ENCODE peak calls at places on chromosomes 3 and 15, in five cellular contexts. K is EL, D is HTR-8/SVneo, Y is fibroblast of the aortic adventitia, L is memory B cell. Q is an unnamed sample.

GRCh38 chr3:87161486-87161885 is 65.6 kb upstream of the CHMP2B start:
- DNase-seq in L (no peak), K (no peak), D (no peak), Y (no peak), Q (no peak)

GRCh38 chr15:90230071-90230494 is 3.7 kb downstream of the CIB1 start:
- DNase-seq in Y (no peak), D (no peak), L (no peak), K (no peak), Q (no peak)

GRCh38 chr3:177835917-177836316 is 638.6 kb upstream of the TBL1XR1 start:
- DNase-seq in L (no peak), D (no peak), Y (peak; percentile 98), K (peak; percentile 95), Q (no peak)

GRCh38 chr15:44327578-44327977 is 39.1 kb downstream of the GOLM2 start:
- DNase-seq in D (no peak), L (no peak), Y (no peak), K (no peak), Q (no peak)

GRCh38 chr15:58701376-58701775 is 48.1 kb downstream of the ADAM10 start:
- DNase-seq in Y (no peak), K (no peak), L (no peak), D (no peak), Q (no peak)

GRCh38 chr3:119628390-119628789 is 30.7 kb downstream of the PLA1A start:
- DNase-seq in D (no peak), L (peak; percentile 63), Y (no peak), K (no peak), Q (peak; percentile 28)

GRCh38 chr3:43036621-43037331 is 57.7 kb downstream of the GASK1A start:
- DNase-seq in L (no peak), D (no peak), Y (no peak), K (no peak), Q (no peak)

GRCh38 chr3:137263982-137264777 is 306.4 kb downstream of the IL20RB start:
- DNase-seq in Y (no peak), K (no peak), L (no peak), D (no peak), Q (no peak)

GRCh38 chr15:74314897-74315438 is 52.5 kb downstream of the CYP11A1 start:
- DNase-seq in L (no peak), D (no peak), K (no peak), Y (peak; percentile 54), Q (no peak)

GRCh38 chr3:146160964-146161724 is at the start of gene PLOD2:
- DNase-seq in K (peak; percentile 97), D (peak; percentile 33), L (no peak), Y (peak; percentile 89), Q (no peak)

GRCh38 chr15:27088584-27089232 is 117.7 kb downstream of the GABRG3 start:
- DNase-seq in L (no peak), D (no peak), Y (no peak), K (no peak), Q (no peak)

GRCh38 chr3:55555866-55556621 is 68.9 kb upstream of the WNT5A start:
- DNase-seq in D (no peak), L (no peak), Y (peak; percentile 8), K (no peak), Q (no peak)

GRCh38 chr3:76864375-76864774 is 175.5 kb upstream of the ROBO2 start:
- DNase-seq in Y (no peak), K (no peak), D (no peak), L (no peak), Q (no peak)

GRCh38 chr3:61719278-61719977 is 158.1 kb downstream of the PTPRG start:
- DNase-seq in Y (no peak), L (no peak), K (no peak), D (no peak), Q (no peak)

GRCh38 chr15:101702077-101702476 is 22.2 kb downstream of the TARS3 start:
- DNase-seq in K (no peak), L (no peak), D (no peak), Y (no peak), Q (no peak)

GRCh38 chr3:112984485-112984884 is 6.3 kb upstream of the GTPBP8 start:
- DNase-seq in L (no peak), D (no peak), Y (no peak), K (no peak), Q (no peak)

GRCh38 chr3:127132876-127133275 is 60.1 kb upstream of the PRR23E start:
- DNase-seq in D (no peak), L (no peak), Y (no peak), K (no peak), Q (no peak)

GRCh38 chr3:160601288-160601687 is 35.9 kb upstream of the KPNA4 start:
- DNase-seq in L (no peak), D (no peak), K (no peak), Y (no peak), Q (no peak)

GRCh38 chr15:33807665-33808064 is 160.6 kb upstream of the CHRM5 start:
- DNase-seq in L (no peak), Y (no peak), K (no peak), D (no peak), Q (no peak)

GRCh38 chr3:189944285-189945145 is 176.2 kb downstream of the P3H2 start:
- DNase-seq in L (no peak), Y (no peak), D (no peak), K (no peak), Q (no peak)

GRCh38 chr15:77966540-77967290 is 110.8 kb downstream of the TBC1D2B start:
- DNase-seq in L (peak; percentile 41), Y (peak; percentile 67), D (peak; percentile 46), K (peak; percentile 58), Q (peak; percentile 52)

GRCh38 chr15:99326235-99326634 is 75.0 kb downstream of the LRRC28 start:
- DNase-seq in Y (no peak), D (no peak), L (no peak), K (no peak), Q (no peak)